ENCODE peak calls at places on chromosome 3, in nine cellular contexts. P is transverse colon, G is foreskin fibroblast, D is IMR-90, Y is astrocyte of the cerebellum, H is astrocyte of the spinal cord, W is adrenal gland, E is AG10803, R is stomach. U is an unnamed sample.

GRCh38 chr3:148930785-148931184 is 60.6 kb upstream of the GYG1 start:
- DNase-seq in P (no peak), D (peak; percentile 80), G (peak; percentile 72), H (peak; percentile 72), Y (no peak), W (no peak), E (peak; percentile 38), R (no peak), U (peak; percentile 81)

GRCh38 chr3:173586176-173586575 is 188.6 kb downstream of the NLGN1 start:
- DNase-seq in G (peak; percentile 4), W (no peak), H (peak; percentile 32), R (no peak), E (peak; percentile 23), Y (no peak), P (no peak), D (peak; percentile 21), U (no peak)

GRCh38 chr3:111895079-111895478 is 36.0 kb downstream of the PHLDB2 start:
- DNase-seq in Y (peak; percentile 18), P (no peak), G (peak; percentile 81), H (peak; percentile 66), W (no peak), R (no peak), D (peak; percentile 76), E (peak; percentile 65), U (peak; percentile 74)

GRCh38 chr3:138944842-138945645 is 1.9 kb downstream of the FOXL2 start:
- DNase-seq in E (peak; percentile 28), Y (no peak), R (no peak), W (no peak), H (no peak), G (peak; percentile 43), D (no peak), P (peak; percentile 18), U (no peak)

GRCh38 chr3:127588675-127589577 is 1.6 kb downstream of the TPRA1 start:
- DNase-seq in E (peak; percentile 78), H (peak; percentile 36), P (no peak), Y (no peak), D (peak; percentile 72), G (peak; percentile 88), R (no peak), W (no peak), U (peak; percentile 67)

GRCh38 chr3:142990706-142991105 is 10.7 kb upstream of the U2SURP start:
- DNase-seq in W (no peak), Y (no peak), H (no peak), D (no peak), E (no peak), P (no peak), G (no peak), R (no peak), U (no peak)

GRCh38 chr3:115475178-115476041 is 147.9 kb upstream of the GAP43 start:
- DNase-seq in W (no peak), R (no peak), Y (no peak), E (no peak), D (no peak), P (no peak), H (no peak), G (no peak), U (no peak)

GRCh38 chr3:41216993-41217392 is 17.7 kb downstream of the CTNNB1 start:
- DNase-seq in E (no peak), R (no peak), D (no peak), Y (no peak), H (no peak), P (no peak), G (no peak), W (no peak), U (no peak)

GRCh38 chr3:17982211-17982880 is 239.9 kb upstream of the TBC1D5 start:
- DNase-seq in G (no peak), H (no peak), R (no peak), W (no peak), E (no peak), D (no peak), P (no peak), Y (no peak), U (no peak)

GRCh38 chr3:190346541-190346940 is 24.3 kb upstream of the CLDN1 start:
- DNase-seq in W (no peak), G (no peak), R (no peak), P (no peak), D (peak; percentile 7), E (no peak), Y (no peak), H (no peak), U (no peak)

GRCh38 chr3:74546426-74546825 is 68.0 kb downstream of the CNTN3 start:
- DNase-seq in R (peak; percentile 26), H (peak; percentile 9), W (no peak), Y (peak; percentile 75), P (no peak), E (peak; percentile 74), D (peak; percentile 30), G (peak; percentile 7), U (peak; percentile 81)

GRCh38 chr3:80770106-80771079 is 991.1 kb downstream of the GBE1 start:
- DNase-seq in R (no peak), G (no peak), E (no peak), H (peak; percentile 37), P (no peak), Y (no peak), W (no peak), D (no peak), U (peak; percentile 4)

GRCh38 chr3:80771085-80771484 is 990.4 kb downstream of the GBE1 start:
- DNase-seq in P (no peak), W (no peak), R (no peak), D (no peak), H (peak; percentile 20), G (no peak), Y (no peak), E (no peak), U (no peak)

GRCh38 chr3:80769683-80770082 is 991.8 kb downstream of the GBE1 start:
- DNase-seq in G (no peak), H (no peak), R (no peak), W (no peak), P (no peak), E (no peak), Y (no peak), D (no peak), U (no peak)

GRCh38 chr3:80767599-80767998 is 993.8 kb downstream of the GBE1 start:
- DNase-seq in G (no peak), Y (no peak), R (no peak), H (no peak), P (no peak), D (no peak), E (no peak), W (no peak), U (no peak)
- TF ChIP-seq CTCF in G (no peak), Y (no peak), R (no peak), H (no peak), P (no peak), D (no peak), E (no peak), W (no peak), U (no peak)

GRCh38 chr3:34213481-34213880 is 415.1 kb downstream of the PDCD6IP start:
- DNase-seq in P (no peak), G (no peak), W (no peak), D (no peak), H (no peak), Y (no peak), E (no peak), R (peak; percentile 77), U (no peak)

GRCh38 chr3:34207826-34208225 is 409.4 kb downstream of the PDCD6IP start:
- DNase-seq in G (peak; percentile 5), P (no peak), R (no peak), D (no peak), E (peak; percentile 34), H (peak; percentile 51), W (no peak), Y (no peak), U (no peak)

GRCh38 chr3:34216713-34217346 is 418.4 kb downstream of the PDCD6IP start:
- DNase-seq in W (no peak), R (no peak), P (no peak), H (no peak), G (no peak), E (no peak), D (no peak), Y (no peak), U (no peak)

GRCh38 chr3:34212671-34213070 is 414.2 kb downstream of the PDCD6IP start:
- DNase-seq in H (peak; percentile 69), P (no peak), E (peak; percentile 63), D (peak; percentile 4), R (peak; percentile 71), G (peak; percentile 64), Y (peak; percentile 73), W (no peak), U (peak; percentile 58)

GRCh38 chr3:34212175-34212574 is 413.7 kb downstream of the PDCD6IP start:
- DNase-seq in Y (no peak), H (no peak), P (no peak), G (peak; percentile 17), E (peak; percentile 5), W (no peak), D (no peak), R (peak; percentile 47), U (peak; percentile 6)
- H3K4me3 ChIP-seq in Y (no peak overlapping the region), H (no peak overlapping the region), P (no peak overlapping the region), G (no peak overlapping the region), E (no peak overlapping the region), W (no peak overlapping the region), D (no peak overlapping the region), R (no peak overlapping the region), U (no peak overlapping the region)

DNA sequence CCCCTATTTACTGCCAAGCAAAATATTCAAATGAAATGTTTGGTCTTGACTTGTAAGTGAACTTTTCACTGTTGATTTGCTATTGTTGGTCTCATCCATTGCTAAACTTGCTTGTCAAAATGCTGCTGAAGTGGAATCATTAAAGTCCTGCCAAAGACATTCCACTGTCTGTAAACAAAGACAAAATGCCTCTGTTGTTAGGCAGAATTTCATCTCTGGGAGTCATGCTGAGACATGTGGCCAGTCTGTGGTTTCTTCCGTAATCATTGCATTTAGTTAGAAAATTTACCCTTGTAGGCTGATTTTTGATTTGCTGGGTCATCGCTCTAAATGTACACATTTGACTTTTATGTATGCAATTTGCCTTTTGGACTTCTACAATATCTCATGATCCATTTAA is 577.7 kb downstream of the MECOM start:
- DNase-seq in H (peak; percentile 91), D (peak; percentile 94), P (no peak), G (peak; percentile 91), Y (peak; percentile 95), W (no peak), E (peak; percentile 98), R (no peak), U (peak; percentile 94)
- TF ChIP-seq CTCF in H (no peak), D (no peak), P (no peak), G (no peak), Y (no peak), W (no peak), E (no peak), R (no peak), U (no peak)

GRCh38 chr3:43755511-43756200 is 64.9 kb downstream of the ABHD5 start:
- DNase-seq in G (peak; percentile 19), D (no peak), R (no peak), P (no peak), W (no peak), E (no peak), H (no peak), Y (no peak), U (no peak)

GRCh38 chr3:43757613-43758012 is 66.9 kb downstream of the ABHD5 start:
- DNase-seq in H (no peak), G (peak; percentile 56), P (no peak), Y (no peak), R (no peak), D (no peak), W (no peak), E (no peak), U (no peak)

GRCh38 chr3:43752908-43753307 is 62.2 kb downstream of the ABHD5 start:
- DNase-seq in P (no peak), Y (no peak), R (no peak), G (peak; percentile 32), E (no peak), H (no peak), D (peak; percentile 45), W (no peak), U (peak; percentile 26)

GRCh38 chr3:43753743-43754142 is 63.0 kb downstream of the ABHD5 start:
- DNase-seq in G (peak; percentile 80), R (no peak), P (no peak), Y (no peak), H (peak; percentile 39), E (peak; percentile 55), W (no peak), D (peak; percentile 87), U (peak; percentile 57)

GRCh38 chr3:43754316-43754715 is 63.6 kb downstream of the ABHD5 start:
- DNase-seq in W (no peak), G (peak; percentile 60), H (no peak), D (peak; percentile 55), E (peak; percentile 42), Y (no peak), R (no peak), P (no peak), U (peak; percentile 35)
- H3K4me3 ChIP-seq in W (no peak overlapping the region), G (no peak overlapping the region), H (no peak overlapping the region), D (no peak overlapping the region), E (no peak overlapping the region), Y (no peak overlapping the region), R (no peak overlapping the region), P (no peak overlapping the region), U (no peak overlapping the region)

U was measured in fibroblast of mammary gland.